ENCODE peak calls at places on chromosomes 16 and 17, in four cellular contexts. T is OCI-LY7, K is heart right ventricle, E is bronchial epithelial cell. G is an unnamed sample.

GRCh38 chr17:81581758-81582157 is 29.6 kb upstream of the FAAP100 start:
- DNase-seq in E (no peak), T (no peak), K (no peak), G (no peak)

GRCh38 chr17:56523042-56523441 is 70.5 kb upstream of the NOG start:
- DNase-seq in K (no peak), E (no peak), T (no peak), G (no peak)

GRCh38 chr16:75589301-75589700 is 23.1 kb downstream of the GABARAPL2 start:
- DNase-seq in K (peak; percentile 37), T (no peak), E (no peak), G (no peak)

GRCh38 chr17:55580596-55581133 is 69.4 kb upstream of the SMIM36 start:
- DNase-seq in E (no peak), T (no peak), K (no peak), G (no peak)

GRCh38 chr17:13437966-13438779 is 163.6 kb downstream of the HS3ST3A1 start:
- DNase-seq in E (no peak), K (no peak), T (no peak), G (peak; percentile 66)

GRCh38 chr17:13544292-13544691 is 57.4 kb downstream of the HS3ST3A1 start:
- DNase-seq in K (no peak), T (no peak), E (peak; percentile 26), G (peak; percentile 99)

GRCh38 chr16:15810411-15810810 is 46.4 kb downstream of the MYH11 start:
- DNase-seq in T (no peak), K (no peak), E (no peak), G (no peak)

GRCh38 chr17:19391432-19391831 is 4.4 kb upstream of the MFAP4 start:
- DNase-seq in K (no peak), T (no peak), E (no peak), G (no peak)

GRCh38 chr17:80069886-80070177 is 31.5 kb upstream of the GAA start:
- DNase-seq in E (no peak), K (no peak), T (no peak), G (no peak)

GRCh38 chr17:28912281-28912937 is 9.5 kb upstream of the DHRS13 start:
- DNase-seq in E (no peak), T (no peak), K (no peak), G (no peak)

GRCh38 chr16:66130296-66130910 is 236.1 kb upstream of the CDH5 start:
- DNase-seq in E (no peak), T (no peak), K (no peak), G (no peak)

GRCh38 chr16:12902511-12903324 is 1.3 kb downstream of the SHISA9 start:
- DNase-seq in T (no peak), K (no peak), E (no peak), G (no peak)

GRCh38 chr16:12899529-12900168 is 1.7 kb upstream of the SHISA9 start:
- DNase-seq in K (no peak), T (no peak), E (peak; percentile 12), G (no peak)

GRCh38 chr16:12901204-12901596 is 198 bp upstream of the SHISA9 start:
- DNase-seq in K (no peak), T (no peak), E (no peak), G (no peak)

GRCh38 chr16:12901597-12902436 is at the start of gene SHISA9:
- DNase-seq in E (no peak), T (no peak), K (no peak), G (no peak)

GRCh38 chr16:12900599-12901203 is 697 bp upstream of the SHISA9 start:
- DNase-seq in E (no peak), K (no peak), T (no peak), G (no peak)
- H3K4me3 ChIP-seq in E (no peak overlapping the region), K (no peak overlapping the region), T (no peak overlapping the region), G (peak overlapping the region; percentile 29)

GRCh38 chr16:2040031-2040430 is 7.6 kb downstream of the NTHL1 start:
- DNase-seq in E (no peak), T (no peak), K (peak; percentile 59), G (no peak)
- H3K4me3 ChIP-seq in E (no peak overlapping the region), T (no peak overlapping the region), K (peak overlapping the region; percentile 63), G (no peak overlapping the region)

GRCh38 chr17:38354466-38354865 is 2.8 kb downstream of the SOCS7 start:
- DNase-seq in E (no peak), K (no peak), T (no peak), G (no peak)

GRCh38 chr17:38351412-38352222 is at the start of gene SOCS7:
- DNase-seq in E (peak; percentile 66), T (peak; percentile 93), K (peak; percentile 97), G (peak; percentile 72)

GRCh38 chr17:38353668-38354067 is 2.0 kb downstream of the SOCS7 start:
- DNase-seq in E (no peak), K (no peak), T (no peak), G (no peak)

GRCh38 chr17:38353084-38353604 is 1.5 kb downstream of the SOCS7 start:
- DNase-seq in T (peak; percentile 33), E (peak; percentile 7), K (no peak), G (no peak)

DNA sequence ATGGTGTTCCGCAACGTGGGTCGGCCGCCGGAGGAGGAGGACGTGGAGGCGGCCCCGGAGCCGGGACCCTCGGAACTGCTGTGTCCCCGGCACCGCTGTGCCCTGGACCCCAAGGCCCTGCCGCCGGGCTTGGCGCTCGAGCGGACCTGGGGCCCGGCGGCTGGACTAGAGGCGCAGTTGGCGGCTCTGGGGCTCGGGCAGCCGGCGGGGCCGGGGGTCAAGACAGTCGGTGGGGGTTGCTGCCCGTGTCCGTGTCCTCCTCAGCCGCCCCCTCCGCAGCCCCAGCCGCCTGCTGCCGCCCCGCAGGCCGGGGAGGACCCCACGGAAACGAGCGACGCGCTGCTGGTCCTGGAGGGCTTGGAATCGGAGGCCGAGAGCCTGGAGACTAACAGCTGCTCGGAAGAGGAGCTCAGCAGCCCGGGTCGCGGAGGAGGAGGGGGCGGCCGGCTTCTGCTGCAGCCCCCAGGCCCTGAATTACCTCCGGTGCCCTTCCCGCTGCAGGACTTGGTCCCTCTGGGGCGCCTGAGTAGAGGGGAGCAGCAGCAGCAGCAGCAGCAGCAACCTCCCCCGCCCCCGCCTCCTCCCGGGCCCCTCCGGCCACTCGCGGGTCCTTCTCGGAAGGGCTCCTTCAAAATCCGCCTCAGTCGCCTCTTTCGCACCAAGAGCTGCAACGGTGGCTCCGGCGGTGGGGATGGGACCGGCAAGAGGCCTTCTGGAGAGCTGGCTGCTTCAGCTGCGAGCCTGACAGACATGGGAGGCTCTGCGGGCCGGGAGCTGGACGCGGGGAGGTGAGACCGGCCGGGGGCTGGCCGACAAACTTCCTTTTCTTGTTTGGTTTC is 820 bp downstream of the SOCS7 start:
- DNase-seq in E (no peak), K (peak; percentile 39), T (peak; percentile 41), G (no peak)
- H3K4me3 ChIP-seq in E (peak overlapping the region; percentile 64), K (peak overlapping the region; percentile 94), T (peak overlapping the region; percentile 89), G (peak overlapping the region; percentile 78)

DNA sequence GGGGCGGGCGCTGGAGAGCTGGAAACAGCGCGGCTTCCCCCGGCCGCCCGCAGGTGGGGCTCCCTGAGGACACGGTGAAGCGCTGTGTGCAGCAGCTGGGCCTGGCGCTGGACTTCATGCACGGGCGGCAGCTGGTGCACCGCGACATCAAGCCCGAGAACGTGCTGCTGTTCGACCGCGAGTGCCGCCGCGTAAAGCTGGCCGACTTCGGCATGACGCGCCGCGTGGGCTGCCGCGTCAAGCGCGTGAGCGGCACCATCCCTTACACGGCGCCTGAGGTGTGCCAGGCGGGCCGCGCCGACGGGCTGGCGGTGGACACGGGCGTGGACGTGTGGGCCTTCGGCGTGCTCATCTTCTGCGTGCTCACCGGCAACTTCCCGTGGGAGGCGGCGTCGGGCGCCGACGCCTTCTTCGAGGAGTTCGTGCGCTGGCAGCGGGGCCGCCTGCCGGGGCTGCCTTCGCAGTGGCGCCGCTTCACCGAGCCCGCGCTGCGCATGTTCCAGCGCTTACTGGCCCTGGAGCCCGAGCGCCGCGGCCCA is 27.8 kb downstream of the SBK1 start:
- DNase-seq in K (no peak), T (no peak), E (no peak), G (no peak)
- H3K4me3 ChIP-seq in K (no peak overlapping the region), T (no peak overlapping the region), E (no peak overlapping the region), G (no peak overlapping the region)

GRCh38 chr17:58340623-58340876 is 11.5 kb downstream of the SUPT4H1 start:
- DNase-seq in E (no peak), T (no peak), K (no peak), G (no peak)
- H3K4me3 ChIP-seq in E (no peak overlapping the region), T (peak overlapping the region; percentile 98), K (no peak overlapping the region), G (no peak overlapping the region)

DNA sequence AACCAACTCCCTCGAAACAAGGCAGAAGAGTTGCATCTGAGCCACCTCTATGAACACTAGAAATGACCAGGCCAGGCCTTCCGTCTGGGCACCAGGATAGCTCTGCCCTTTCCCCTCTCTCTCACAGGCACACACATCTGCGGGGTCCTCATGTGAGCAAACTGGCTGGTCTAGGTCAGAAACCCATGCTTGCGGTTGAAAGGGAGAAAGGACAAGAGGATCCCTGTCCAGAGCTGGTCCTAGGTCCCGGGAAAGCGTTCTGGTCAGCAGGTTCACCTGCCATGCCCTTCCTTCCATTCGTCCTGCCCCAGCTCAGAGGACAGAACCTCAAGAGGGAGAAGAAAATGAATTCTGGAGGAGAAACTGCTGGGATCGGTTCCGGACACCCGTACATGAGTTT is 2.7 kb downstream of the MNT start:
- DNase-seq in T (no peak), K (no peak), E (no peak), G (no peak)
- H3K4me3 ChIP-seq in T (no peak overlapping the region), K (peak overlapping the region; percentile 95), E (no peak overlapping the region), G (peak overlapping the region; percentile 97)

GRCh38 chr17:35294756-35295155 is 51.9 kb downstream of the SLFN5 start:
- DNase-seq in E (no peak), T (no peak), K (no peak), G (no peak)
- H3K4me3 ChIP-seq in E (no peak overlapping the region), T (no peak overlapping the region), K (no peak overlapping the region), G (no peak overlapping the region)